ENCODE peak calls at places on chromosome 6, in four cellular contexts. T is endothelial cell of umbilical vein, O is GM12878, H is K562. D is an unnamed sample.

GRCh38 chr6:110530671-110531070 is 54.3 kb upstream of the SLC22A16 start:
- DNase-seq in T (no peak), O (no peak), H (no peak), D (peak; percentile 32)

GRCh38 chr6:132715204-132715603 is 1.3 kb upstream of the VNN1 start:
- DNase-seq in T (peak; percentile 32), O (no peak), H (peak; percentile 15), D (peak; percentile 76)

GRCh38 chr6:215335-216034 is 76.8 kb upstream of the DUSP22 start:
- DNase-seq in T (no peak), O (peak; percentile 41), H (no peak), D (peak; percentile 39)

GRCh38 chr6:150150821-150151646 is 8.2 kb downstream of the PPP1R14C start:
- DNase-seq in T (no peak), O (no peak), H (peak; percentile 85), D (no peak)

GRCh38 chr6:163777706-163778105 is 363.2 kb downstream of the QKI start:
- DNase-seq in T (no peak), O (no peak), H (peak; percentile 48), D (no peak)

GRCh38 chr6:3769610-3770009 is 18.1 kb upstream of the PXDC1 start:
- DNase-seq in T (no peak), O (no peak), H (no peak), D (peak; percentile 68)

GRCh38 chr6:157002795-157003194 is 225.6 kb downstream of the ARID1B start:
- DNase-seq in T (no peak), O (no peak), H (no peak), D (no peak)

GRCh38 chr6:44338228-44339122 is 4.0 kb upstream of the SPATS1 start:
- DNase-seq in T (peak; percentile 63), O (peak; percentile 34), H (peak; percentile 78), D (peak; percentile 56)

GRCh38 chr6:29926795-29927427 is 15.4 kb upstream of the HLA-A start:
- DNase-seq in T (peak; percentile 47), O (no peak), H (no peak), D (peak; percentile 73)

GRCh38 chr6:39055661-39056060 is 7.1 kb downstream of the GLP1R start:
- DNase-seq in T (no peak), O (no peak), H (no peak), D (no peak)

GRCh38 chr6:160082627-160083026 is 39.0 kb upstream of the SLC22A1 start:
- DNase-seq in T (no peak), O (no peak), H (no peak), D (no peak)

GRCh38 chr6:154981071-154981373 is 14.1 kb upstream of the TIAM2 start:
- DNase-seq in T (no peak), O (peak; percentile 15), H (no peak), D (no peak)

GRCh38 chr6:34284563-34285545 is 36.0 kb upstream of the SMIM29 start:
- DNase-seq in T (peak; percentile 48), O (no peak), H (peak; percentile 69), D (peak; percentile 73)

GRCh38 chr6:23446394-23447001 is 679.5 kb upstream of the NRSN1 start:
- DNase-seq in T (peak; percentile 69), O (no peak), H (no peak), D (peak; percentile 76)

GRCh38 chr6:125018136-125018535 is 55.9 kb downstream of the RNF217 start:
- DNase-seq in T (no peak), O (no peak), H (no peak), D (no peak)

GRCh38 chr6:33752139-33753015 is 5.7 kb upstream of the IP6K3 start:
- DNase-seq in T (no peak), O (no peak), H (no peak), D (no peak)

GRCh38 chr6:93341900-93342613 is 77.3 kb downstream of the EPHA7 start:
- DNase-seq in T (no peak), O (no peak), H (no peak), D (no peak)

GRCh38 chr6:88165877-88166492 is at the start of gene CNR1:
- DNase-seq in T (peak; percentile 24), O (no peak), H (peak; percentile 12), D (no peak)

GRCh38 chr6:83615025-83615999 is 93.6 kb downstream of the SNAP91 start:
- DNase-seq in T (peak; percentile 63), O (no peak), H (peak; percentile 31), D (peak; percentile 37)

GRCh38 chr6:130050230-130050629 is 31.8 kb downstream of the L3MBTL3 start:
- DNase-seq in T (no peak), O (no peak), H (no peak), D (peak; percentile 67)

GRCh38 chr6:147287869-147288271 is 83.7 kb downstream of the STXBP5 start:
- DNase-seq in T (peak; percentile 84), O (no peak), H (no peak), D (peak; percentile 69)
- TF ChIP-seq FOS in T (peak; percentile 82), O (no peak), H (no peak), D (peak; percentile 28)

GRCh38 chr6:98716341-98716740 is 118.0 kb upstream of the POU3F2 start:
- DNase-seq in T (no peak), O (no peak), H (no peak), D (no peak)
- H3K4me2 ChIP-seq in T (no peak overlapping the region), O (no peak overlapping the region), H (no peak overlapping the region), D (no peak overlapping the region)

GRCh38 chr6:136549359-136550044 is 720 bp downstream of the MAP7 start:
- DNase-seq in T (no peak), O (no peak), H (peak; percentile 32), D (no peak)
- H3K27ac ChIP-seq in T (no peak overlapping the region), O (no peak overlapping the region), H (peak overlapping the region; percentile 20), D (no peak overlapping the region)

DNA sequence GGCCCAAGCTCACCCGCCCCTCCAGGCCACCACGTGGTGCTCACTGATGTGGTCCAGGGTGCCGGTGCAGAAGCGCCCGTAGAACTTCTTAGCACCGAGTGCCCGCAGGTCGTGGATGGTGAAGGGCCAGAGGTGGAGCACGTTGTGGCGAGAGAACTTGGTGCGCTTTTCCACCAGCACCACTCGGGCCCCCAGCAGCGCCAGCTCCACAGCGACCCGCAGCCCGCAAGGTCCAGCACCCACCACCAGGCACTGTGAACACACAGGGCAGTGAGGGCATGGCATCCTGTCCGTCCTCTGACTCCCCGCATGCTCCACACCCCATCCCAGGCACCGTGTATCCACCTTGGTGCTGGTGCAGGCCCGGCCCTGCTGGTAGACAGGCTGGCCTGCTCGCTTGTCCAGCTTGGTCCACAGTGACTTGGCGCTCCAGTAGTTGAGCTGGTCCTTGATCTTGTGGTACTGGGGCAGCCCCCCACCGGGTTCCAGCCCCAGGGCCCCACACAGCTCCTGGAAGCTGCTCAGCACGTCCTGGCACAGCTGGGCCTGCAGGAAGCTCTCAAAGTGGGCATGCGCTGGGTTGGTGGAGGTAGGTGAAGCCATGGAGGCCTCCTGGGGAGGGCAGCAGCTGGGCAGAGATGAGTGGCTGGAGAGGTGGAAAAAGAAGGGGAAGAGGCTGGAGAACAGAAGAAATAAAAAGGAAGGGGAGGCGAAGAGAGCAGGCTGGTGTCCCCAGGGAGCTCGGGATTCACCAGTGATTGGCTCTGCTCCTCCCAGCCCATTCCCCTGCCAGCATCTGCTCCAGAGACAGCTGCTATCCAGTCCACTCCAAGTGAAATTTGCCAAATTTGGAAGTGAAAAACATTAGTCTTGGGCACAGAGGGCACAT is 1.7 kb downstream of the MICAL1 start:
- DNase-seq in T (no peak), O (no peak), H (no peak), D (no peak)
- TF ChIP-seq FOS in T (no peak), O (no peak), H (no peak), D (no peak)

DNA sequence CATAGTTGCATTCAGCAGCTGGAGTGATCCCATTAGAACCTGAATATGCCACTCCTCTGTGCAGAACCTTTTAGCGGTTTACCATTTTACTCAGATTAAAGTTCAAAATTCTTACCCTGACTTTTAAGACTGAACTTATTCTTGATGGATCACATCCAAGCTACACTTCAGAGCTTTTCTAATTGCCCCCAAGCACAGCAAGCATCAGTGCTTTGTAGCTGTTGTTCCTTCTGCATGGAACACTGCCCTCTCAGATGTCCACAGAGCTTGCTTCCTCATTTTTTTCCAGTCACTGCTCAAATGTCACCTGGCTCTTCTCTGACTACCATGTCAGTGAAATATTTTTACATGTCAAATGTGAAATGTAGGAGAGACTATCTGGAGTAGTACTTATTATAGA is 1.6 kb upstream of the SLC35B3 start:
- DNase-seq in T (no peak), O (no peak), H (no peak), D (no peak)
- H3K4me2 ChIP-seq in T (no peak overlapping the region), O (no peak overlapping the region), H (no peak overlapping the region), D (no peak overlapping the region)